ENCODE peak calls at places on chromosome 9, in five cellular contexts. C is neuronal stem cell, M is IMR-90, P is mesenchymal stem cell, Z is trophoblast cell. E is an unnamed sample.

GRCh38 chr9:100455470-100455869 is 17.5 kb upstream of the TMEFF1 start:
- DNase-seq in C (no peak), M (peak), P (no peak), Z (no peak), E (no peak)

GRCh38 chr9:25678147-25678666 is at the start of gene TUSC1:
- DNase-seq in C (peak), M (peak), P (peak), Z (peak), E (peak)

GRCh38 chr9:72557549-72557948 is 36.1 kb downstream of the TMC1 start:
- DNase-seq in C (no peak), M (peak), P (peak), Z (peak), E (peak)

GRCh38 chr9:123387686-123388085 is 31.7 kb downstream of the CRB2 start:
- DNase-seq in C (no peak), M (no peak), P (no peak), Z (no peak), E (no peak)

GRCh38 chr9:131899248-131899882 is 159.5 kb upstream of the RAPGEF1 start:
- DNase-seq in C (no peak), M (no peak), P (no peak), Z (no peak), E (peak)

GRCh38 chr9:99385814-99386279 is 163.8 kb downstream of the SEC61B start:
- DNase-seq in C (no peak), M (peak), P (peak), Z (no peak), E (no peak)

GRCh38 chr9:21796768-21797167 is 5.7 kb upstream of the MTAP start:
- DNase-seq in C (no peak), M (peak), P (peak), Z (peak), E (no peak)

GRCh38 chr9:105158020-105158419 is 86.4 kb upstream of the SLC44A1 start:
- DNase-seq in C (no peak), M (no peak), P (no peak), Z (no peak), E (no peak)

GRCh38 chr9:120696551-120697230 is 17.6 kb downstream of the MEGF9 start:
- DNase-seq in C (no peak), M (peak), P (peak), Z (no peak), E (no peak)

GRCh38 chr9:91178281-91179236 is 183.2 kb downstream of the AUH start:
- DNase-seq in C (no peak), M (no peak), P (no peak), Z (no peak), E (no peak)

GRCh38 chr9:89418882-89419641 is 78.9 kb downstream of the SEMA4D start:
- DNase-seq in C (no peak), M (no peak), P (no peak), Z (no peak), E (no peak)

GRCh38 chr9:109903515-109904138 is 123.6 kb downstream of the PALM2AKAP2 start:
- DNase-seq in C (peak), M (peak), P (peak), Z (peak), E (peak)

GRCh38 chr9:98383758-98384157 is 128.3 kb upstream of the TBC1D2 start:
- DNase-seq in C (no peak), M (peak), P (no peak), Z (no peak), E (peak)

GRCh38 chr9:81266674-81267073 is 422.7 kb downstream of the TLE1 start:
- DNase-seq in C (no peak), M (peak), P (peak), Z (no peak), E (no peak)

GRCh38 chr9:357560-357959 is 142.9 kb downstream of the DOCK8 start:
- DNase-seq in C (no peak), M (no peak), P (no peak), Z (no peak), E (no peak)

GRCh38 chr9:25917593-25918426 is 239.6 kb upstream of the TUSC1 start:
- DNase-seq in C (no peak), M (no peak), P (no peak), Z (peak), E (no peak)

GRCh38 chr9:16824545-16825041 is 45.9 kb downstream of the BNC2 start:
- DNase-seq in C (no peak), M (peak), P (peak), Z (peak), E (peak)

GRCh38 chr9:104997536-104997935 is 69.6 kb upstream of the ABCA1 start:
- DNase-seq in C (no peak), M (no peak), P (no peak), Z (no peak), E (no peak)

GRCh38 chr9:104869801-104870200 is 58.2 kb downstream of the ABCA1 start:
- DNase-seq in C (no peak), M (peak), P (peak), Z (no peak), E (no peak)

GRCh38 chr9:71760901-71761300 is 7.4 kb downstream of the CEMIP2 start:
- DNase-seq in C (no peak), M (no peak), P (no peak), Z (no peak), E (peak)

GRCh38 chr9:121822093-121823085 is 171.0 kb downstream of the DAB2IP start:
- DNase-seq in C (no peak), M (no peak), P (no peak), Z (peak), E (no peak)

GRCh38 chr9:94139672-94140417 is 55.6 kb downstream of the PTPDC1 start:
- DNase-seq in C (no peak), M (peak), P (peak), Z (peak), E (no peak)

GRCh38 chr9:8651830-8652229 is 852.3 kb upstream of the DMAC1 start:
- DNase-seq in C (no peak), M (no peak), P (no peak), Z (no peak), E (no peak)

GRCh38 chr9:19199012-19199411 is 31.5 kb upstream of the DENND4C start:
- DNase-seq in C (no peak), M (no peak), P (no peak), Z (no peak), E (peak)

GRCh38 chr9:126604706-126605105 is 9.0 kb upstream of the LMX1B start:
- DNase-seq in C (no peak), M (no peak), P (no peak), Z (no peak), E (no peak)

GRCh38 chr9:134314950-134315715 is 11.1 kb upstream of the RXRA start:
- DNase-seq in C (no peak), M (no peak), P (no peak), Z (no peak), E (peak)

GRCh38 chr9:122320346-122320995 is 50.4 kb upstream of the PTGS1 start:
- DNase-seq in C (no peak), M (no peak), P (no peak), Z (no peak), E (no peak)

GRCh38 chr9:91451431-91452270 is 28.0 kb upstream of the NFIL3 start:
- DNase-seq in C (no peak), M (peak), P (peak), Z (peak), E (peak)

GRCh38 chr9:85224729-85225128 is 517.0 kb downstream of the AGTPBP1 start:
- DNase-seq in C (no peak), M (no peak), P (peak), Z (no peak), E (no peak)

GRCh38 chr9:132114102-132114707 is 34.5 kb upstream of the MED27 start:
- DNase-seq in C (peak), M (peak), P (peak), Z (peak), E (peak)

GRCh38 chr9:7520396-7520795 is 279.2 kb downstream of the DMAC1 start:
- DNase-seq in C (no peak), M (no peak), P (no peak), Z (no peak), E (no peak)

GRCh38 chr9:136698681-136699246 is 11.5 kb upstream of the AGPAT2 start:
- DNase-seq in C (no peak), M (no peak), P (no peak), Z (no peak), E (no peak)

GRCh38 chr9:3898371-3899218 is 372.8 kb upstream of the RFX3 start:
- DNase-seq in C (no peak), M (no peak), P (peak), Z (no peak), E (no peak)

GRCh38 chr9:115400801-115401200 is 282.8 kb upstream of the TNC start:
- DNase-seq in C (no peak), M (peak), P (peak), Z (no peak), E (no peak)

GRCh38 chr9:115397591-115398312 is 279.8 kb upstream of the TNC start:
- DNase-seq in C (no peak), M (no peak), P (no peak), Z (no peak), E (no peak)

GRCh38 chr9:115399026-115399425 is 281.1 kb upstream of the TNC start:
- DNase-seq in C (no peak), M (no peak), P (no peak), Z (no peak), E (peak)

GRCh38 chr9:115396071-115396529 is 278.1 kb upstream of the TNC start:
- DNase-seq in C (no peak), M (peak), P (no peak), Z (no peak), E (peak)

GRCh38 chr9:115398313-115398650 is 280.3 kb upstream of the TNC start:
- DNase-seq in C (no peak), M (no peak), P (no peak), Z (no peak), E (no peak)
- H2BK120ac ChIP-seq in C (no peak), M (no peak), P (no peak), Z (no peak), E (no peak)

GRCh38 chr9:124558777-124559470 is 51.7 kb upstream of the NR5A1 start:
- DNase-seq in C (no peak), M (no peak), P (no peak), Z (peak), E (no peak)

GRCh38 chr9:124553738-124554137 is 46.5 kb upstream of the NR5A1 start:
- DNase-seq in C (no peak), M (peak), P (peak), Z (peak), E (no peak)

GRCh38 chr9:124559871-124560270 is 52.7 kb upstream of the NR5A1 start:
- DNase-seq in C (no peak), M (peak), P (peak), Z (peak), E (no peak)

GRCh38 chr9:124555043-124555442 is 47.8 kb upstream of the NR5A1 start:
- DNase-seq in C (no peak), M (no peak), P (no peak), Z (no peak), E (no peak)

GRCh38 chr9:124557895-124558294 is 50.7 kb upstream of the NR5A1 start:
- DNase-seq in C (no peak), M (no peak), P (no peak), Z (no peak), E (no peak)
- H2BK120ac ChIP-seq in C (no peak), M (no peak), P (no peak), Z (no peak), E (no peak)

DNA sequence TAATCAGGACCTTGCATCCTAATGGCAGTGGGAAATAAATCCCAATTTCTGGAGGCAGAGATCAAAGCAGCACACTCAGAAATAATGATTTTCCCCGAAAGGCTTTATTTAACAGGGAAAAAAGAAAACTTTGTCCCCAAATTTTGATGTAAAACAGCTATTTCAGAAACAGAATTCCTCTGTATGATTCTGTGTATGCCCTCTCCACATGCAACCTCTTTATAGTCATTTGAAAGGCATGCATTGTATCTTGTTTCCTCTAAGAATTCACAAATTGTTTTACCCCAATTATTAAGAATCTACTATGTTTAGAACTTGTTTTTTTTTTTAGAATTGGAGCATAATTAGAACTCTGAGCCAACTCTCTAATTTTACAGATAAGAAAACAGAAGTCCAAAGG is 2.7 kb upstream of the PTAR1 start:
- DNase-seq in C (no peak), M (peak), P (no peak), Z (no peak), E (no peak)
- H2BK120ac ChIP-seq in C (no peak), M (peak), P (no peak), Z (no peak), E (no peak)

GRCh38 chr9:15248106-15248505 is 58.9 kb downstream of the TTC39B start:
- DNase-seq in C (no peak), M (no peak), P (no peak), Z (no peak), E (no peak)
- H2BK120ac ChIP-seq in C (no peak), M (peak), P (no peak), Z (no peak), E (no peak)

GRCh38 chr9:127899200-127899943 is at the start of gene ST6GALNAC6:
- DNase-seq in C (peak), M (peak), P (peak), Z (peak), E (peak)
- H2BK120ac ChIP-seq in C (peak), M (peak), P (peak), Z (peak), E (peak)

GRCh38 chr9:129606161-129607025 is 14.5 kb downstream of the C9orf50 start:
- DNase-seq in C (no peak), M (no peak), P (peak), Z (no peak), E (no peak)
- H2BK120ac ChIP-seq in C (no peak), M (peak), P (peak), Z (peak), E (no peak)